ENCODE peak calls at places on chromosomes 5 and 9, in six cellular contexts. One of them, this sample, is unnamed.

GRCh38 chr5:28576022-28576421 is 1537.6 kb upstream of the CDH9 start:
- DNase-seq in spleen: no peak
- DNase-seq in choroid plexus epithelial cell: peak
- DNase-seq in CD8-positive, alpha-beta T cell: no peak
- DNase-seq in A673: peak
- DNase-seq in coronary artery: no peak
- DNase-seq in this sample: peak

GRCh38 chr9:108673386-108673785 is 182.4 kb downstream of the ACTL7B start:
- DNase-seq in spleen: no peak
- DNase-seq in choroid plexus epithelial cell: no peak
- DNase-seq in CD8-positive, alpha-beta T cell: no peak
- DNase-seq in A673: peak
- DNase-seq in coronary artery: peak
- DNase-seq in this sample: no peak

GRCh38 chr5:148788636-148789035 is 37.8 kb upstream of the ADRB2 start:
- DNase-seq in spleen: no peak
- DNase-seq in choroid plexus epithelial cell: no peak
- DNase-seq in CD8-positive, alpha-beta T cell: no peak
- DNase-seq in A673: no peak
- DNase-seq in coronary artery: no peak
- DNase-seq in this sample: no peak

GRCh38 chr5:151742870-151743294 is 15.5 kb downstream of the ATOX1 start:
- DNase-seq in spleen: no peak
- DNase-seq in choroid plexus epithelial cell: peak
- DNase-seq in CD8-positive, alpha-beta T cell: no peak
- DNase-seq in A673: peak
- DNase-seq in coronary artery: no peak
- DNase-seq in this sample: peak

GRCh38 chr5:159801303-159801702 is 115.0 kb upstream of the ADRA1B start:
- DNase-seq in spleen: no peak
- DNase-seq in choroid plexus epithelial cell: no peak
- DNase-seq in CD8-positive, alpha-beta T cell: no peak
- DNase-seq in A673: no peak
- DNase-seq in coronary artery: no peak
- DNase-seq in this sample: no peak

GRCh38 chr5:97067296-97067695 is 75.1 kb downstream of the LIX1 start:
- DNase-seq in spleen: no peak
- DNase-seq in choroid plexus epithelial cell: no peak
- DNase-seq in CD8-positive, alpha-beta T cell: no peak
- DNase-seq in A673: no peak
- DNase-seq in coronary artery: no peak
- DNase-seq in this sample: no peak

GRCh38 chr9:90915693-90916092 is 114.1 kb downstream of the SYK start:
- DNase-seq in spleen: peak
- DNase-seq in choroid plexus epithelial cell: peak
- DNase-seq in CD8-positive, alpha-beta T cell: no peak
- DNase-seq in A673: peak
- DNase-seq in coronary artery: no peak
- DNase-seq in this sample: peak

GRCh38 chr9:87492642-87493041 is 5.0 kb upstream of the DAPK1 start:
- DNase-seq in spleen: no peak
- DNase-seq in choroid plexus epithelial cell: no peak
- DNase-seq in CD8-positive, alpha-beta T cell: no peak
- DNase-seq in A673: no peak
- DNase-seq in coronary artery: no peak
- DNase-seq in this sample: no peak

GRCh38 chr9:12770261-12770660 is 4.6 kb upstream of the LURAP1L start:
- DNase-seq in spleen: no peak
- DNase-seq in choroid plexus epithelial cell: no peak
- DNase-seq in CD8-positive, alpha-beta T cell: no peak
- DNase-seq in A673: no peak
- DNase-seq in coronary artery: no peak
- DNase-seq in this sample: no peak

GRCh38 chr5:179773686-179774040 is 20.1 kb upstream of the LTC4S start:
- DNase-seq in spleen: peak
- DNase-seq in choroid plexus epithelial cell: no peak
- DNase-seq in CD8-positive, alpha-beta T cell: no peak
- DNase-seq in A673: no peak
- DNase-seq in coronary artery: no peak
- DNase-seq in this sample: no peak

GRCh38 chr5:1152771-1153282 is 41.0 kb upstream of the SLC12A7 start:
- DNase-seq in spleen: no peak
- DNase-seq in choroid plexus epithelial cell: no peak
- DNase-seq in CD8-positive, alpha-beta T cell: no peak
- DNase-seq in A673: no peak
- DNase-seq in coronary artery: no peak
- DNase-seq in this sample: no peak

GRCh38 chr5:167970002-167970401 is 321.4 kb upstream of the WWC1 start:
- DNase-seq in spleen: no peak
- DNase-seq in choroid plexus epithelial cell: peak
- DNase-seq in CD8-positive, alpha-beta T cell: no peak
- DNase-seq in A673: peak
- DNase-seq in coronary artery: no peak
- DNase-seq in this sample: no peak

GRCh38 chr5:231661-232060 is 13.5 kb downstream of the SDHA start:
- DNase-seq in spleen: no peak
- DNase-seq in choroid plexus epithelial cell: no peak
- DNase-seq in CD8-positive, alpha-beta T cell: no peak
- DNase-seq in A673: no peak
- DNase-seq in coronary artery: no peak
- DNase-seq in this sample: no peak

GRCh38 chr9:119771336-119771735 is 402.1 kb upstream of the BRINP1 start:
- DNase-seq in spleen: no peak
- DNase-seq in choroid plexus epithelial cell: no peak
- DNase-seq in CD8-positive, alpha-beta T cell: no peak
- DNase-seq in A673: no peak
- DNase-seq in coronary artery: no peak
- DNase-seq in this sample: no peak

GRCh38 chr5:139461698-139462097 is 845 bp downstream of the ECSCR start:
- DNase-seq in spleen: no peak
- DNase-seq in choroid plexus epithelial cell: peak
- DNase-seq in CD8-positive, alpha-beta T cell: no peak
- DNase-seq in A673: no peak
- DNase-seq in coronary artery: no peak
- DNase-seq in this sample: peak

GRCh38 chr9:13911473-13911872 is 402.5 kb downstream of the NFIB start:
- DNase-seq in spleen: no peak
- DNase-seq in choroid plexus epithelial cell: no peak
- DNase-seq in CD8-positive, alpha-beta T cell: no peak
- DNase-seq in A673: no peak
- DNase-seq in coronary artery: no peak
- DNase-seq in this sample: no peak

GRCh38 chr9:137160716-137161557 is 8.9 kb downstream of the LRRC26 start:
- DNase-seq in spleen: no peak
- DNase-seq in choroid plexus epithelial cell: no peak
- DNase-seq in CD8-positive, alpha-beta T cell: no peak
- DNase-seq in A673: no peak
- DNase-seq in coronary artery: no peak
- DNase-seq in this sample: no peak

GRCh38 chr9:99365233-99365980 is 143.3 kb downstream of the SEC61B start:
- DNase-seq in spleen: no peak
- DNase-seq in choroid plexus epithelial cell: peak
- DNase-seq in CD8-positive, alpha-beta T cell: no peak
- DNase-seq in A673: no peak
- DNase-seq in coronary artery: no peak
- DNase-seq in this sample: peak

GRCh38 chr9:134403292-134403681 is 77.0 kb downstream of the RXRA start:
- DNase-seq in spleen: no peak
- DNase-seq in choroid plexus epithelial cell: no peak
- DNase-seq in CD8-positive, alpha-beta T cell: no peak
- DNase-seq in A673: no peak
- DNase-seq in coronary artery: no peak
- DNase-seq in this sample: no peak

GRCh38 chr5:74765201-74765600 is 1.7 kb downstream of the GFM2 start:
- DNase-seq in spleen: no peak
- DNase-seq in choroid plexus epithelial cell: peak
- DNase-seq in CD8-positive, alpha-beta T cell: no peak
- DNase-seq in A673: no peak
- DNase-seq in coronary artery: no peak
- DNase-seq in this sample: no peak

GRCh38 chr9:116074658-116075057 is 78.9 kb upstream of the PAPPA start:
- DNase-seq in spleen: no peak
- DNase-seq in choroid plexus epithelial cell: no peak
- DNase-seq in CD8-positive, alpha-beta T cell: no peak
- DNase-seq in A673: peak
- DNase-seq in coronary artery: no peak
- DNase-seq in this sample: peak

GRCh38 chr5:71873202-71873601 is 154.1 kb downstream of the CARTPT start:
- DNase-seq in spleen: no peak
- DNase-seq in choroid plexus epithelial cell: no peak
- DNase-seq in CD8-positive, alpha-beta T cell: no peak
- DNase-seq in A673: no peak
- DNase-seq in coronary artery: no peak
- DNase-seq in this sample: no peak

GRCh38 chr9:127950513-127951210 is 13.0 kb upstream of the DPM2 start:
- DNase-seq in spleen: no peak
- DNase-seq in choroid plexus epithelial cell: no peak
- DNase-seq in CD8-positive, alpha-beta T cell: no peak
- DNase-seq in A673: no peak
- DNase-seq in coronary artery: no peak
- DNase-seq in this sample: no peak

GRCh38 chr5:16870878-16871277 is 65.2 kb downstream of the MYO10 start:
- DNase-seq in spleen: no peak
- DNase-seq in choroid plexus epithelial cell: no peak
- DNase-seq in CD8-positive, alpha-beta T cell: no peak
- DNase-seq in A673: no peak
- DNase-seq in coronary artery: no peak
- DNase-seq in this sample: peak

GRCh38 chr5:116652196-116652729 is 77.6 kb upstream of the SEMA6A start:
- DNase-seq in spleen: no peak
- DNase-seq in choroid plexus epithelial cell: peak
- DNase-seq in CD8-positive, alpha-beta T cell: no peak
- DNase-seq in A673: peak
- DNase-seq in coronary artery: no peak
- DNase-seq in this sample: no peak

GRCh38 chr5:1490360-1490759 is 33.4 kb downstream of the LPCAT1 start:
- DNase-seq in spleen: no peak
- DNase-seq in choroid plexus epithelial cell: no peak
- DNase-seq in CD8-positive, alpha-beta T cell: no peak
- DNase-seq in A673: no peak
- DNase-seq in coronary artery: no peak
- DNase-seq in this sample: no peak

GRCh38 chr5:177357459-177358332 is at the start of gene RGS14:
- DNase-seq in spleen: peak
- DNase-seq in choroid plexus epithelial cell: peak
- DNase-seq in CD8-positive, alpha-beta T cell: peak
- DNase-seq in A673: peak
- DNase-seq in coronary artery: no peak
- DNase-seq in this sample: no peak

GRCh38 chr5:93476211-93476851 is 104.7 kb downstream of the NR2F1-AS1 start:
- DNase-seq in spleen: no peak
- DNase-seq in choroid plexus epithelial cell: peak
- DNase-seq in CD8-positive, alpha-beta T cell: no peak
- DNase-seq in A673: no peak
- DNase-seq in coronary artery: no peak
- DNase-seq in this sample: peak

DNA sequence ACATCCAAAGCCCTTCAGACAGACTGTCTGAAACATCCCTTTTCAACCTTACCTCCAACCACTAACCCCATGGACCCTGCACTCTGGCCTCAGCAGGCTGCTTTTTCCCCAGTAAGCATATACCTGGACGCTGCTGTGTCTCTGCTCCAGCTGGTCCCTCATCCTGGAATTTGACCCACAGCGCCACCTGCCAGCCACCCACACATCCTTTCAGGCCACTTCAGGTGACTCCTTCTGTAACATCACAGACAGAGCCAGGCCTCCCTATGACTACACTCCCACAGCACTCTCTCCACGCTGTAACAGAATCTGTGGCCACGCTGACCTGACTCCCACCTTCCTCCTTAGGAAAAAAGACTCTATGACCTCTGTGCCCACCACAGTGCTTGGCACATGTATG is 3.4 kb downstream of the MGAT1 start:
- DNase-seq in spleen: no peak
- DNase-seq in choroid plexus epithelial cell: no peak
- DNase-seq in CD8-positive, alpha-beta T cell: no peak
- DNase-seq in A673: no peak
- DNase-seq in coronary artery: no peak
- DNase-seq in this sample: no peak
- TF ChIP-seq CTCF in spleen: no peak
- TF ChIP-seq CTCF in choroid plexus epithelial cell: peak
- TF ChIP-seq CTCF in CD8-positive, alpha-beta T cell: no peak
- TF ChIP-seq CTCF in A673: peak
- TF ChIP-seq CTCF in coronary artery: no peak
- TF ChIP-seq CTCF in this sample: peak

GRCh38 chr5:91378683-91379601 is 4.2 kb downstream of the ARRDC3 start:
- DNase-seq in spleen: no peak
- DNase-seq in choroid plexus epithelial cell: no peak
- DNase-seq in CD8-positive, alpha-beta T cell: no peak
- DNase-seq in A673: peak
- DNase-seq in coronary artery: no peak
- DNase-seq in this sample: peak
- H3K4me3 ChIP-seq in spleen: peak
- H3K4me3 ChIP-seq in choroid plexus epithelial cell: peak
- H3K4me3 ChIP-seq in CD8-positive, alpha-beta T cell: peak
- H3K4me3 ChIP-seq in A673: peak
- H3K4me3 ChIP-seq in coronary artery: peak
- H3K4me3 ChIP-seq in this sample: peak

DNA sequence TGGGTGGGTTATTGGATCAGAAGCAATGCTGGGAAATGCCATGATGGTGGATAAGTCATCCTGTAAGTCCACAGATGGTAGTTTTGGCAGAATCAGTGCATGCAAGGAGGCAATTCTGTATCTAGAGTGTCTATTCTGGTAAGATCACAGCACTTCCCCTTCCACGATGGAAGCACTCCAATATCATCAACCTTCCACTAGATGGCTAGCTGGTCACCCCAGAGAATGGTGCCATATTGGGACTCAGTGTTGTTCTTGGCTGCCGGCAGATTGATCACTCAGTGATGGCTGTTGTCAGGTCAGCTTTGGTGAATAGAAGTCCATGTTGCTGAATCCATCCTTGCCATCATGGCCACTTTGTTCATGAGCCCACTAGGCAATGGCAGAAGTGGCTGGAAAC is 553.5 kb downstream of the CSNK1G3 start:
- DNase-seq in spleen: no peak
- DNase-seq in choroid plexus epithelial cell: no peak
- DNase-seq in CD8-positive, alpha-beta T cell: no peak
- DNase-seq in A673: no peak
- DNase-seq in coronary artery: no peak
- DNase-seq in this sample: no peak
- TF ChIP-seq CTCF in spleen: no peak
- TF ChIP-seq CTCF in choroid plexus epithelial cell: peak
- TF ChIP-seq CTCF in CD8-positive, alpha-beta T cell: no peak
- TF ChIP-seq CTCF in A673: no peak
- TF ChIP-seq CTCF in coronary artery: no peak
- TF ChIP-seq CTCF in this sample: no peak

DNA sequence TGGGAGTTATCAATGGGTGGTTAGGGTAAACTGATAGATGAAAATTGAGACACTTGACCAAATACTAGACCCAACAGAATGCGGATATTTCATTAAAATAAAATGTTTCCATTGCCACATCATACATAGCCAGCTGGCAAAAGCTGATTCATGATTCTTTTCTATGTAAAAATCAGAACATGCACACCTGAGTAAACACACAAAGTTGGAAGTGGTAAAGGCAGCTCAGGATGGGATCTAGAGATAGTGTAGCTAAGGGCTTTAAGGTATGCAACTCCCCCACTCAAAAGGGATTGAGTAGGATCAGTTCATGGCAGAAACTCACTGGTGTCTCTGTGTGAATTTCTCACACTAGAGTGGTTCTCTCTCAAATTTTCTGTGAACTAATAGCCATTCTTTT is 541.1 kb upstream of the GRAMD2B start:
- DNase-seq in spleen: no peak
- DNase-seq in choroid plexus epithelial cell: no peak
- DNase-seq in CD8-positive, alpha-beta T cell: no peak
- DNase-seq in A673: no peak
- DNase-seq in coronary artery: no peak
- DNase-seq in this sample: no peak
- H3K4me3 ChIP-seq in spleen: no peak
- H3K4me3 ChIP-seq in choroid plexus epithelial cell: no peak
- H3K4me3 ChIP-seq in CD8-positive, alpha-beta T cell: no peak
- H3K4me3 ChIP-seq in A673: no peak
- H3K4me3 ChIP-seq in coronary artery: no peak
- H3K4me3 ChIP-seq in this sample: no peak

This sample was measured in fibroblast of the aortic adventitia.